ENCODE peak calls at places on chromosomes 1 and 21, in five cellular contexts. One of them, this sample, is unnamed. For H3K4me1, the result is how much of the 10 kb centered on the place peaks cover.

GRCh38 chr1:182246783-182247182 is 144.8 kb downstream of the GLUL start:
- DNase-seq in cardiac muscle cell: no peak
- DNase-seq in adrenal gland: no peak
- DNase-seq in ovary: no peak
- DNase-seq in endodermal cell: no peak
- DNase-seq in this sample: peak

GRCh38 chr1:32372149-32372756 is 9.9 kb downstream of the TSSK3 start:
- DNase-seq in ovary: no peak
- DNase-seq in adrenal gland: no peak
- DNase-seq in cardiac muscle cell: no peak
- DNase-seq in endodermal cell: peak
- DNase-seq in this sample: no peak

GRCh38 chr1:96010000-96010399 is 711.6 kb upstream of the PTBP2 start:
- DNase-seq in cardiac muscle cell: no peak
- DNase-seq in endodermal cell: no peak
- DNase-seq in adrenal gland: no peak
- DNase-seq in ovary: no peak
- DNase-seq in this sample: no peak

GRCh38 chr1:206744683-206745082 is 25.9 kb upstream of the IL19 start:
- DNase-seq in adrenal gland: no peak
- DNase-seq in ovary: no peak
- DNase-seq in endodermal cell: no peak
- DNase-seq in cardiac muscle cell: no peak
- DNase-seq in this sample: no peak

GRCh38 chr1:80847904-80848303 is 952.8 kb upstream of the ADGRL2 start:
- DNase-seq in adrenal gland: no peak
- DNase-seq in endodermal cell: no peak
- DNase-seq in ovary: no peak
- DNase-seq in cardiac muscle cell: no peak
- DNase-seq in this sample: no peak

GRCh38 chr1:113388621-113389355 is 1.5 kb upstream of the MAGI3 start:
- DNase-seq in endodermal cell: peak
- DNase-seq in adrenal gland: peak
- DNase-seq in cardiac muscle cell: no peak
- DNase-seq in ovary: peak
- DNase-seq in this sample: peak

GRCh38 chr1:16286122-16286521 is 49.1 kb upstream of the CPLANE2 start:
- DNase-seq in ovary: no peak
- DNase-seq in adrenal gland: no peak
- DNase-seq in cardiac muscle cell: no peak
- DNase-seq in endodermal cell: no peak
- DNase-seq in this sample: peak

GRCh38 chr1:12773438-12773837 is at the start of gene PRAMEF12:
- DNase-seq in adrenal gland: no peak
- DNase-seq in endodermal cell: no peak
- DNase-seq in ovary: no peak
- DNase-seq in cardiac muscle cell: no peak
- DNase-seq in this sample: no peak

GRCh38 chr1:231691618-231692259 is 65.1 kb downstream of the DISC1 start:
- DNase-seq in ovary: peak
- DNase-seq in endodermal cell: peak
- DNase-seq in adrenal gland: peak
- DNase-seq in cardiac muscle cell: peak
- DNase-seq in this sample: no peak

GRCh38 chr1:149845416-149845815 is 54.0 kb upstream of the BOLA1 start:
- DNase-seq in adrenal gland: peak
- DNase-seq in endodermal cell: peak
- DNase-seq in ovary: no peak
- DNase-seq in cardiac muscle cell: peak
- DNase-seq in this sample: no peak

GRCh38 chr1:22741118-22741517 is 30.5 kb downstream of the EPHB2 start:
- DNase-seq in ovary: no peak
- DNase-seq in adrenal gland: no peak
- DNase-seq in cardiac muscle cell: no peak
- DNase-seq in endodermal cell: no peak
- DNase-seq in this sample: no peak

GRCh38 chr1:180907313-180908055 is 5.2 kb upstream of the KIAA1614 start:
- DNase-seq in endodermal cell: peak
- DNase-seq in cardiac muscle cell: no peak
- DNase-seq in ovary: no peak
- DNase-seq in adrenal gland: peak
- DNase-seq in this sample: no peak

GRCh38 chr1:15625224-15625917 is 8.1 kb downstream of the DDI2 start:
- DNase-seq in adrenal gland: no peak
- DNase-seq in cardiac muscle cell: no peak
- DNase-seq in endodermal cell: no peak
- DNase-seq in ovary: no peak
- DNase-seq in this sample: no peak

GRCh38 chr1:245500546-245500945 is 345.8 kb downstream of the KIF26B start:
- DNase-seq in ovary: no peak
- DNase-seq in cardiac muscle cell: peak
- DNase-seq in endodermal cell: no peak
- DNase-seq in adrenal gland: peak
- DNase-seq in this sample: peak

GRCh38 chr1:175742790-175743459 is 470 bp downstream of the TNR start:
- DNase-seq in adrenal gland: no peak
- DNase-seq in endodermal cell: peak
- DNase-seq in ovary: no peak
- DNase-seq in cardiac muscle cell: peak
- DNase-seq in this sample: peak

GRCh38 chr1:104468282-104468681 is 718.6 kb downstream of the AMY1C start:
- DNase-seq in ovary: no peak
- DNase-seq in cardiac muscle cell: no peak
- DNase-seq in endodermal cell: no peak
- DNase-seq in adrenal gland: no peak
- DNase-seq in this sample: no peak

GRCh38 chr1:104463126-104463697 is 713.5 kb downstream of the AMY1C start:
- DNase-seq in adrenal gland: no peak
- DNase-seq in ovary: no peak
- DNase-seq in cardiac muscle cell: no peak
- DNase-seq in endodermal cell: no peak
- DNase-seq in this sample: no peak

GRCh38 chr1:104466068-104466467 is 716.4 kb downstream of the AMY1C start:
- DNase-seq in cardiac muscle cell: no peak
- DNase-seq in ovary: no peak
- DNase-seq in adrenal gland: no peak
- DNase-seq in endodermal cell: no peak
- DNase-seq in this sample: no peak

GRCh38 chr1:104467590-104467989 is 717.9 kb downstream of the AMY1C start:
- DNase-seq in ovary: no peak
- DNase-seq in adrenal gland: no peak
- DNase-seq in endodermal cell: no peak
- DNase-seq in cardiac muscle cell: no peak
- DNase-seq in this sample: no peak
- H3K27ac ChIP-seq in ovary: no peak
- H3K27ac ChIP-seq in adrenal gland: no peak
- H3K27ac ChIP-seq in endodermal cell: no peak
- H3K27ac ChIP-seq in cardiac muscle cell: no peak
- H3K27ac ChIP-seq in this sample: no peak

GRCh38 chr1:157695417-157695816 is 5.2 kb downstream of the FCRL3 start:
- DNase-seq in cardiac muscle cell: no peak
- DNase-seq in ovary: no peak
- DNase-seq in endodermal cell: no peak
- DNase-seq in adrenal gland: no peak
- DNase-seq in this sample: no peak
- H3K4me1 ChIP-seq in cardiac muscle cell: under half
- H3K4me1 ChIP-seq in ovary: under half
- H3K4me1 ChIP-seq in endodermal cell: under half
- H3K4me1 ChIP-seq in adrenal gland: under half
- H3K4me1 ChIP-seq in this sample: under half

GRCh38 chr1:198075296-198075695 is 81.5 kb upstream of the NEK7 start:
- DNase-seq in ovary: no peak
- DNase-seq in endodermal cell: no peak
- DNase-seq in cardiac muscle cell: no peak
- DNase-seq in adrenal gland: no peak
- DNase-seq in this sample: no peak

GRCh38 chr1:198068280-198068679 is 88.5 kb upstream of the NEK7 start:
- DNase-seq in cardiac muscle cell: no peak
- DNase-seq in endodermal cell: no peak
- DNase-seq in adrenal gland: no peak
- DNase-seq in ovary: no peak
- DNase-seq in this sample: no peak

GRCh38 chr1:198072177-198072576 is 84.6 kb upstream of the NEK7 start:
- DNase-seq in endodermal cell: no peak
- DNase-seq in cardiac muscle cell: peak
- DNase-seq in adrenal gland: no peak
- DNase-seq in ovary: no peak
- DNase-seq in this sample: no peak
- TF ChIP-seq CTCF in endodermal cell: peak
- TF ChIP-seq CTCF in cardiac muscle cell: peak
- TF ChIP-seq CTCF in adrenal gland: peak
- TF ChIP-seq CTCF in ovary: no peak
- TF ChIP-seq CTCF in this sample: peak

GRCh38 chr1:77202746-77203145 is 16.5 kb downstream of the PIGK start:
- DNase-seq in endodermal cell: no peak
- DNase-seq in ovary: no peak
- DNase-seq in adrenal gland: no peak
- DNase-seq in cardiac muscle cell: peak
- DNase-seq in this sample: no peak
- H3K27ac ChIP-seq in endodermal cell: no peak
- H3K27ac ChIP-seq in ovary: no peak
- H3K27ac ChIP-seq in adrenal gland: no peak
- H3K27ac ChIP-seq in cardiac muscle cell: no peak
- H3K27ac ChIP-seq in this sample: no peak

GRCh38 chr21:21291883-21292569 is 293.8 kb downstream of the NCAM2 start:
- DNase-seq in adrenal gland: no peak
- DNase-seq in ovary: no peak
- DNase-seq in endodermal cell: no peak
- DNase-seq in cardiac muscle cell: no peak
- DNase-seq in this sample: no peak

GRCh38 chr21:21290751-21291150 is 292.5 kb downstream of the NCAM2 start:
- DNase-seq in ovary: no peak
- DNase-seq in cardiac muscle cell: no peak
- DNase-seq in adrenal gland: no peak
- DNase-seq in endodermal cell: no peak
- DNase-seq in this sample: no peak

GRCh38 chr21:21283810-21284209 is 285.6 kb downstream of the NCAM2 start:
- DNase-seq in ovary: no peak
- DNase-seq in endodermal cell: no peak
- DNase-seq in cardiac muscle cell: no peak
- DNase-seq in adrenal gland: no peak
- DNase-seq in this sample: no peak

DNA sequence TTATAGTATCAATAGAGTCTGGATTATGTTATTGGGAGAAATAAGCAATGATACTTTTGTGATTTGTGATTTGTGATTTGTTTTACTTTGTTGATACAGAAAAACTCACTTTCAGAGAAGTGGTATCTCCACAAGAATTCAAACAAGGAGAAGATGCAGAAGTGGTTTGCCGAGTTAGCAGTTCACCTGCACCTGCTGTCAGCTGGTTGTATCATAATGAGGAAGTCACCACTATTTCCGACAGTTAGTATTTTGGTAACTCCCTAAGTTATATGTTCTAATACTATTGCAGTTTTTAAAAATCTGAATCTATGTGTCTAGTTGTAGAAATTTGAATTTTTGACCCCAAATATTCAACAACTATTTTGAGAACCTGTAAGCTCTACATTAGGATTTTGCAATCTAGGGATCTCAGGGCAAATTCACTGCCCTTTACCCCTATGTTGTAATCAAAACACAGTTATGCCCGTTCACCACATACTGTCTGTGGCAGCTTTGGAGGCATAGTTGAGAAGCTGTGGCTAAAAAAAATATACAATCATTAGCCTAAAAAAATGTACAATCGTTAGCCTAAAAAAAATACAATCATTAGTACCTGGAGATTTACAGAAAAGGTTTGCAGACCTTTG is 288.1 kb downstream of the NCAM2 start:
- DNase-seq in cardiac muscle cell: no peak
- DNase-seq in endodermal cell: no peak
- DNase-seq in ovary: no peak
- DNase-seq in adrenal gland: no peak
- DNase-seq in this sample: no peak
- H3K4me1 ChIP-seq in cardiac muscle cell: under half
- H3K4me1 ChIP-seq in endodermal cell: under half
- H3K4me1 ChIP-seq in ovary: under half
- H3K4me1 ChIP-seq in adrenal gland: under half
- H3K4me1 ChIP-seq in this sample: under half

DNA sequence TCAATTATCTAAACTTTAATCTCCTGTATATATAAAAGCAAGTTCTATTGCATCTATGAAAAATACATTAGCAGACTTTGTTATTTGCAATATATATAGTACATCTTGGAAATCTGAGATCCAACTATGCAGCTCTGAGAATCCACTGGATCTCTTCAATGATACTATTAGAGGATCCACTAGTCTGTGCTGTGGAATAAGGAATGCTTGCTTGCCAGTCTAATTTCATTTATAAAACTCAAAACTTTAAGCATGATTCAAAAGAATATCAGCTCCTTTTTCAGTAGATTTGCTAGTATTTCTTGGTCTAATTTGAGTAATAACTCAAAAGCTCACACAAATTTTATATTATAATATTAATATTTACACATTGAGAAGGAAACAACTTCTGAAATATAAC is 115.1 kb downstream of the SPATA6 start:
- DNase-seq in ovary: no peak
- DNase-seq in cardiac muscle cell: peak
- DNase-seq in adrenal gland: no peak
- DNase-seq in endodermal cell: no peak
- DNase-seq in this sample: no peak
- TF ChIP-seq CTCF in ovary: no peak
- TF ChIP-seq CTCF in cardiac muscle cell: peak
- TF ChIP-seq CTCF in adrenal gland: peak
- TF ChIP-seq CTCF in endodermal cell: peak
- TF ChIP-seq CTCF in this sample: no peak

GRCh38 chr1:48753293-48753692 is 23.4 kb downstream of the BEND5 start:
- DNase-seq in ovary: no peak
- DNase-seq in endodermal cell: no peak
- DNase-seq in cardiac muscle cell: no peak
- DNase-seq in adrenal gland: no peak
- DNase-seq in this sample: no peak

GRCh38 chr1:48749068-48749467 is 27.6 kb downstream of the BEND5 start:
- DNase-seq in ovary: no peak
- DNase-seq in adrenal gland: no peak
- DNase-seq in cardiac muscle cell: no peak
- DNase-seq in endodermal cell: no peak
- DNase-seq in this sample: no peak

DNA sequence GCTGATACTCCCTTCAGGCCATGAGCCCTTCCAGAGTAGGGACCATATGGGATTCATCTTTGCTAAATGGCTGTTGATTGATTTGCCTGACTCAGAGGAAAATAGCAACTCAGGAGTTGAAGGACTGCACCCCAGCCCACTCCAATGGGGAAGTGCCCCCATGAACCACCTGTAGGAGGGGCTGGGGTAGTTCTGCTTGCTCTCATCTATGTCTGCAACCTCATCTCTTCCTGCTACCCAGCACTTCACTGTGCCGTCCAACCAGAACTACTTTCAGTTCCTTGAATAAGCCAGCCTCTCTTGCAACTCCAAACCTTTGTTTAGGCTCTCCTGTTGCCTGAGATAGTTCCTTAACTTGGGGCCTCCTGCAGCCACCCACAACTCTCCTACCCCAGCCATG is 26.6 kb downstream of the BEND5 start:
- DNase-seq in cardiac muscle cell: no peak
- DNase-seq in adrenal gland: no peak
- DNase-seq in ovary: no peak
- DNase-seq in endodermal cell: no peak
- DNase-seq in this sample: no peak
- H3K27ac ChIP-seq in cardiac muscle cell: no peak
- H3K27ac ChIP-seq in adrenal gland: no peak
- H3K27ac ChIP-seq in ovary: no peak
- H3K27ac ChIP-seq in endodermal cell: no peak
- H3K27ac ChIP-seq in this sample: no peak

GRCh38 chr21:45396620-45396995 is 8.4 kb upstream of the COL18A1 start:
- DNase-seq in endodermal cell: peak
- DNase-seq in ovary: peak
- DNase-seq in cardiac muscle cell: no peak
- DNase-seq in adrenal gland: no peak
- DNase-seq in this sample: no peak
- H3K4me1 ChIP-seq in endodermal cell: under half
- H3K4me1 ChIP-seq in ovary: under half
- H3K4me1 ChIP-seq in cardiac muscle cell: under half
- H3K4me1 ChIP-seq in adrenal gland: under half
- H3K4me1 ChIP-seq in this sample: under half

This sample was measured in foreskin keratinocyte.